ENCODE peak calls at places on chromosome 17, in ten cellular contexts. O is ovary, Z is neural progenitor cell, L is HFFc6, I is brain microvascular endothelial cell, U is progenitor cell of endocrine pancreas, W is astrocyte of the cerebellum, D is psoas muscle, J is HCT116, B is IMR-90. S is an unnamed sample.

GRCh38 chr17:61410555-61411089 is 11.0 kb downstream of the TBX2 start:
- DNase-seq in O (peak; percentile 84), Z (peak; percentile 89), L (peak; percentile 82), I (peak; percentile 61), U (peak; percentile 81), W (no peak), D (peak; percentile 79), J (no peak), B (peak; percentile 86), S (peak; percentile 90)

GRCh38 chr17:50148226-50149098 is 2.0 kb downstream of the PPP1R9B start:
- DNase-seq in O (peak; percentile 76), Z (peak; percentile 54), L (no peak), I (no peak), U (no peak), W (no peak), D (peak; percentile 57), J (no peak), B (peak; percentile 39), S (peak; percentile 36)

GRCh38 chr17:69506489-69506888 is 92.0 kb downstream of the MAP2K6 start:
- DNase-seq in O (no peak), Z (peak; percentile 57), L (no peak), I (no peak), U (no peak), W (no peak), D (no peak), J (no peak), B (no peak), S (no peak)

GRCh38 chr17:76538941-76539340 is 903 bp upstream of the PRCD start:
- DNase-seq in O (no peak), Z (no peak), L (no peak), I (no peak), U (no peak), W (no peak), D (no peak), J (no peak), B (no peak), S (no peak)

GRCh38 chr17:13698832-13699231 is 97.1 kb upstream of the HS3ST3A1 start:
- DNase-seq in O (no peak), Z (peak; percentile 9), L (no peak), I (no peak), U (no peak), W (no peak), D (no peak), J (no peak), B (no peak), S (no peak)

GRCh38 chr17:66941773-66942452 is 22.6 kb upstream of the CACNG4 start:
- DNase-seq in O (no peak), Z (no peak), L (no peak), I (no peak), U (no peak), W (no peak), D (no peak), J (no peak), B (no peak), S (no peak)

GRCh38 chr17:57988301-57989010 is 402 bp upstream of the VEZF1 start:
- DNase-seq in O (peak; percentile 83), Z (no peak), L (peak; percentile 50), I (peak; percentile 28), U (no peak), W (no peak), D (peak; percentile 80), J (peak; percentile 51), B (peak; percentile 66), S (no peak)

GRCh38 chr17:61007980-61008379 is 330.3 kb downstream of the BCAS3 start:
- DNase-seq in O (no peak), Z (peak; percentile 19), L (no peak), I (peak; percentile 21), U (no peak), W (no peak), D (no peak), J (no peak), B (no peak), S (no peak)

GRCh38 chr17:58377661-58378060 is 25.7 kb upstream of the SUPT4H1 start:
- DNase-seq in O (no peak), Z (no peak), L (no peak), I (no peak), U (no peak), W (no peak), D (no peak), J (no peak), B (no peak), S (no peak)

GRCh38 chr17:48215583-48216139 is 108.1 kb downstream of the SNX11 start:
- DNase-seq in O (no peak), Z (peak; percentile 61), L (peak; percentile 22), I (peak; percentile 36), U (no peak), W (peak; percentile 18), D (no peak), J (peak; percentile 71), B (peak; percentile 28), S (peak; percentile 55)

GRCh38 chr17:78144146-78144719 is 2.0 kb upstream of the C17orf99 start:
- DNase-seq in O (peak; percentile 92), Z (no peak), L (peak; percentile 45), I (peak; percentile 45), U (no peak), W (peak; percentile 49), D (peak; percentile 78), J (no peak), B (peak; percentile 76), S (no peak)

GRCh38 chr17:44826123-44826790 is 3.8 kb downstream of the GJC1 start:
- DNase-seq in O (no peak), Z (no peak), L (peak; percentile 25), I (no peak), U (no peak), W (no peak), D (no peak), J (no peak), B (no peak), S (no peak)

DNA sequence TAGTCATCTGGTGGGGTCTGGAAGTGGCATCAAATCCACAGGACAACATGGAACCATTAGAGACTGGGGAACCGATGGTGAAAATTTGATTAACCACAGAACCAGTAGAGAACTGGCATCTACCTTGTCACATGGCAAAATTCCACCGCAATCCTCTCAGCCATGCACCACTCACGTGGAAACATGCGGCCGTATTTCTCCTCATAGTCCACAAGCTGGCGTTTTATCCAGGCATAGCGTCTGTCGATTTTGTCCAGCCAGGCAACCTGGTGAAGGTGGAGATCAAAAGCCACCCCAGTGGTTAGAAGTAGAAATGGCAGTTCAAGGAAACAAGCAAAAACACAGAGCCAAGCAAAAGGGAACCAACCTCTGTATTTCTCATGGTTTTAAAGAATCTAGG is 87.6 kb downstream of the VPS53 start:
- DNase-seq in O (no peak), Z (no peak), L (no peak), I (no peak), U (no peak), W (no peak), D (no peak), J (no peak), B (no peak), S (no peak)
- TF ChIP-seq CTCF in O (no peak), Z (no peak), L (peak; percentile 34), I (peak; percentile 31), U (no peak), W (no peak), D (no peak), J (no peak), B (no peak), S (no peak)

DNA sequence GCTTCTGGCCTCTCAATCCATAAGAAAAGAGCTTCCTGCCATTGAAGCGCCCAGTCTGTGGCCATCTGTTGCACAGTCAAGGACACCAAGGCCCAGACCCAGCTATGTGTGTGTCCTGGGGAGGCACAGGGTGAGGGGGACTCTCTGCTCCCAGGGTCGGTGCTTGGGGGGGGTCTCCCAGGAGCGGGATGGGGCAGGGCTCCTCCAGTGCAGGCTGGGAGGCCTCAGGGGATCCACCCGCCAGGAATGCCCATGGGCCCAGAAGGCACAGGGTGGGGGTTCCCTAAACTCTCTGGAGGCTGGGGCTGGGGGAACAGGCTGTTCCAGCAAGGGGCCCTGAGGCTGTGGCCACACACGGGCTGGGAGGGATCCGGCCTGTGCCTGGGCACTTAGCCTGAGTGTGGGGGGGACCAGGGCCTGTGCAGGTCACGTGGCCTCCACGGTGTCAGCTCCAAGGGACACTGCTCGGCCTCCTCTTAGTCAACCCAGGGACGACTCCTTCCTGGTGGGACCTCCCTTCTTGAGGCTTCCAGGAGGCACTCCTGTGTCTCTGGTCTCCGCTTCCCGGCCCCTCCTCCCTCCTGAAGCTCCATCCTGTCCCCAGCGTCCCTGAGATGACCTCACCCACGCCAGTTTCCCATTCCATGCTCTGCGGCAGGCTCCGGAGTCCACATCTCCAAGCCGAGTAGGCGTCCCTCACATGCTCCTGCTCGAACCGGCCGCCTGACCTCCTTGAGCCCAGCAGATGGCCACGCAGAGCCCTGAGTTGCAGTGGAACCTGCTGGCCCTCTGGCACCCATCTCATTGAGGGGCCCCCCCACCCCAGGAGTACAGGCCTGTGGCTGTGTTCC is 23.1 kb upstream of the BAHCC1 start:
- DNase-seq in O (no peak), Z (peak; percentile 69), L (peak; percentile 62), I (no peak), U (no peak), W (no peak), D (peak; percentile 76), J (peak; percentile 35), B (peak; percentile 48), S (peak; percentile 49)
- TF ChIP-seq CTCF in O (no peak), Z (peak; percentile 56), L (peak; percentile 68), I (peak; percentile 63), U (peak; percentile 44), W (peak; percentile 63), D (peak; percentile 20), J (peak; percentile 75), B (peak; percentile 52), S (peak; percentile 32)

DNA sequence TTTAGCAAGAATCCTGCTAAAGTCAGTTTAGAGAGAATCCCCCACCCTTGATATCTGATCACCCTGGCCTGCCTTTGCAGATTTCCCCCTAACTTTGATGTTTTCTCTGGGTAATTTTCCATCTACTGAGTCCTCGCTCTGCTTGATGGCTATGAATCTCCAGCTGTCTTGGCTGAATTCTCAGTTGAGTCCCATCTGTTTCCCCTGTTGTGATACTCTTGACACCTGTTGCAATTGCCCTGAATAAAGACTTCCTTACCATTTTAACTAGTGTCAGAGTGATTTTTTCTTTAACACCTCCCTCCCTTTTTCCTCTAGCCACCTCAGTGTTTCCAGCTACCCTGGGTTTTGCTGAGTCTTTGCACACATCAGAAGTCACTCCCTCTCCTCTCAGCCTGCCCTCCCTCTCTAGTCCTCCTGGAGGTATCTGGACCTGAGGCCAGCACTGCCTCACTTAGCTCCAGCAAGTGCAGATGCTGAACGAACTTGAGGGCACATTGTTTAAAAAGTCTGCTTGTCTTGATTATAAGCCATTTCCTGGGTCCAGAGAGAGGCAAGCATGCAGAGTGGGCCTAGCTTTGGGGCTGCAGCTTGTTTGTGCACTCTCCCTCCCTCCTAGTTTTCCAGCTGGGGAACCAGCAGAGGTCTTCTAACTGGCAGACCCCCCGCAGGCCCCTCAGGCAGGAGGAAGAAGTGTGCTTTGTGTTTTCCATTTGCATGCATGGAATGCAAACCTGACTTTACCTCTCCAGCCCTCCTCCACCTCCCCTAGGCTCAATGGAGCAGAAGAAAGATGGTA is 33.2 kb downstream of the SPACA3 start:
- DNase-seq in O (no peak), Z (no peak), L (no peak), I (no peak), U (no peak), W (no peak), D (no peak), J (no peak), B (no peak), S (no peak)
- TF ChIP-seq CTCF in O (no peak), Z (no peak), L (no peak), I (no peak), U (no peak), W (no peak), D (no peak), J (no peak), B (no peak), S (no peak)

DNA sequence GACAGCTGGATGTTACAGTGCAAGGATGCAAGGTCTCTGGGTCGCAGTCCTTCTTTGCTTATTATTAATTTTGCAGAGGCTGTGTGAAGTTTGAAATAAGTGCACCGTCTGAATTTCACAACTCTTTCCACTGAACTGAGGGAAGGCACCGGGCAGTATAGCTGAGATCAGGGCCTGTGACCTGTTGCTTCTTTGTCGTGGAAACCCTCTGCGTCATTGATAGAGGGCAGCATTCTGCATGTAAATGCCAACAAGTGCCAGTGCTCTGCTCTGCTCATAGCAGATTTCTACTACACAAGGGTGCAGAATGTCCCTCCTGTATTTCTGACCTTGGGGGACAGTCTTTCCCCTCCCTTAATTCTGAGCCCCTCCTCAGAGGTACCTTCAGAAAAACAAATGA is 26.0 kb downstream of the CD300LF start:
- DNase-seq in O (no peak), Z (no peak), L (no peak), I (no peak), U (no peak), W (no peak), D (no peak), J (no peak), B (no peak), S (no peak)
- TF ChIP-seq CTCF in O (no peak), Z (no peak), L (no peak), I (no peak), U (no peak), W (no peak), D (no peak), J (no peak), B (no peak), S (no peak)